ENCODE peak calls at places on chromosomes 4 and X, in four cellular contexts. D, K, R and M are unnamed samples.

GRCh38 chrX:71652405-71652804 is 14.9 kb upstream of the LOC101059915 start:
- DNase-seq in D (peak; percentile 41), K (no peak), R (peak; percentile 57), M (peak; percentile 71)

GRCh38 chr4:121428721-121429120 is 47.9 kb upstream of the QRFPR start:
- DNase-seq in D (no peak), K (no peak), R (peak; percentile 60), M (no peak)

GRCh38 chr4:78092850-78093249 is 35.7 kb downstream of the FRAS1 start:
- DNase-seq in D (no peak), K (no peak), R (no peak), M (no peak)

GRCh38 chr4:55010550-55010949 is 114.8 kb downstream of the KDR start:
- DNase-seq in D (no peak), K (no peak), R (no peak), M (no peak)

GRCh38 chr4:6918345-6918744 is 8.7 kb downstream of the TBC1D14 start:
- DNase-seq in D (no peak), K (no peak), R (no peak), M (no peak)

GRCh38 chr4:139530833-139531427 is 25.1 kb downstream of the SETD7 start:
- DNase-seq in D (peak; percentile 59), K (no peak), R (peak; percentile 42), M (peak; percentile 51)

GRCh38 chr4:54227261-54228063 is 1.6 kb upstream of the PDGFRA start:
- DNase-seq in D (no peak), K (no peak), R (peak; percentile 86), M (no peak)

GRCh38 chr4:154560824-154561231 is 2.0 kb upstream of the FGB start:
- DNase-seq in D (no peak), K (no peak), R (peak; percentile 32), M (no peak)

GRCh38 chr4:5979981-5980380 is 38.2 kb downstream of the C4orf50 start:
- DNase-seq in D (no peak), K (no peak), R (no peak), M (no peak)

GRCh38 chr4:94341468-94341867 is 1.2 kb downstream of the HPGDS start:
- DNase-seq in D (no peak), K (no peak), R (peak; percentile 26), M (no peak)

GRCh38 chr4:26140150-26140898 is 180.5 kb upstream of the RBPJ start:
- DNase-seq in D (no peak), K (no peak), R (peak; percentile 66), M (no peak)

GRCh38 chr4:170990989-170991589 is 822.1 kb upstream of the GALNTL6 start:
- DNase-seq in D (peak; percentile 42), K (peak; percentile 5), R (no peak), M (peak; percentile 67)

GRCh38 chr4:138875886-138876608 is 139.5 kb upstream of the NOCT start:
- DNase-seq in D (no peak), K (no peak), R (peak; percentile 37), M (no peak)

GRCh38 chr4:100317032-100317864 is 127.0 kb upstream of the DDIT4L start:
- DNase-seq in D (no peak), K (no peak), R (peak; percentile 20), M (no peak)

GRCh38 chrX:63281465-63281864 is 69.7 kb downstream of the SPIN4 start:
- DNase-seq in D (no peak), K (no peak), R (no peak), M (no peak)

GRCh38 chrX:41409006-41409405 is 38.1 kb upstream of the NYX start:
- DNase-seq in D (no peak), K (no peak), R (no peak), M (no peak)

GRCh38 chrX:31236231-31236630 is 164.4 kb upstream of the FTHL17 start:
- DNase-seq in D (no peak), K (no peak), R (no peak), M (no peak)

GRCh38 chr4:147526272-147526654 is 45.4 kb downstream of the EDNRA start:
- DNase-seq in D (no peak), K (no peak), R (no peak), M (peak; percentile 35)

GRCh38 chrX:40096395-40097091 is 1.2 kb downstream of the BCOR start:
- DNase-seq in D (peak; percentile 53), K (no peak), R (peak; percentile 39), M (peak; percentile 72)

GRCh38 chr4:139282375-139283075 is 2.5 kb upstream of the MGARP start:
- DNase-seq in D (no peak), K (no peak), R (no peak), M (no peak)

GRCh38 chrX:23548164-23548563 is 119.1 kb upstream of the PRDX4 start:
- DNase-seq in D (no peak), K (no peak), R (no peak), M (no peak)

GRCh38 chrX:13256562-13256961 is 63.3 kb downstream of the ATXN3L start:
- DNase-seq in D (no peak), K (no peak), R (no peak), M (peak; percentile 52)
- TF ChIP-seq CTCF in D (no peak), K (no peak), R (no peak), M (no peak)

GRCh38 chrX:115892056-115892708 is 278.4 kb upstream of the AGTR2 start:
- DNase-seq in D (peak; percentile 27), K (no peak), R (no peak), M (no peak)
- H3K4me3 ChIP-seq in D (no peak overlapping the region), K (no peak overlapping the region), R (no peak overlapping the region), M (no peak overlapping the region)

GRCh38 chrX:45907776-45908175 is 637.4 kb downstream of the ZNF674 start:
- DNase-seq in D (no peak), K (no peak), R (no peak), M (no peak)

GRCh38 chrX:45912316-45912715 is 632.9 kb downstream of the ZNF674 start:
- DNase-seq in D (no peak), K (no peak), R (no peak), M (no peak)
- TF ChIP-seq CTCF in D (no peak), K (no peak), R (no peak), M (no peak)

DNA sequence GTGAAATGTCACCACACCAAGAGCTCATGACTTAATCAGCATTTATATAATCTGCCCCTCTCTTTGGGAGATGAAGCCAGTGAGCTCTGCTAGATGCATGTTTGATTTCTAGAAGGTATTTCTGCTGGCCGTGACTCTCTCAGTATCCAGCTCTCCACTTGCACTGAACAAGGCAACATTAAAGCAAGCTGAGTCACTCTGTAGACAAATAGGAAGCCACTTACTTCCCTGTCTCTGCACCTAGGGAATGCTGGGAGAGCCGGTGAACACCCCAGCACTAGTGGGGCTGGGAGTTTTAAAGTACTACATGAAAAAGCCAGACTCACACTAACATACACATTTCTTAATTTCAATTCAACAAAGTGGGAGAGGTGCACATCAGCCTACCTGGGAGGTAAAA is 79.2 kb downstream of the MID1IP1 start:
- DNase-seq in D (peak; percentile 29), K (no peak), R (no peak), M (no peak)
- H3K4me3 ChIP-seq in D (no peak overlapping the region), K (no peak overlapping the region), R (no peak overlapping the region), M (no peak overlapping the region)

GRCh38 chrX:115988825-115989224 is 181.7 kb upstream of the AGTR2 start:
- DNase-seq in D (no peak), K (no peak), R (peak; percentile 1), M (peak; percentile 6)
- TF ChIP-seq CTCF in D (no peak), K (peak; percentile 33), R (no peak), M (peak; percentile 18)

DNA sequence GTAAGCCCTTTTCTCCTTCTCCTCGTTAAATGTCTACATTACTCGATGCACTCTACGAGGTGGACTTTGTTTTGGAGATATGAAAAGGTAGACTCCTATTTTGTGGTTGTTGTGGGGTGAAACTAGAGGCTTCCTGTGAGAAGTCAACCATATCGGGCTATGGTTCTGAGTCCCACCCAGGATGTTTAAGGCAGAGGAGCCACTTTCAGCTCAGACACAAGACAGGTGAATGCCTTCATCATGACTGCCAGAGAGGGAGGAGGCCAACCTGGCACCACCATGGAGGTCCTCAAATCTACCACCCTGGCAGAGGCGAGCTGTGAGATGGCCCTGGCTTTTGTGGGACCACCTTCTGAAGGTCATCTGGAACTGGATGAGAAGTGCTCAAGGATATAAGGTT is 154.4 kb upstream of the KLF3 start:
- DNase-seq in D (no peak), K (no peak), R (no peak), M (peak; percentile 65)
- H3K4me3 ChIP-seq in D (no peak overlapping the region), K (no peak overlapping the region), R (no peak overlapping the region), M (no peak overlapping the region)

GRCh38 chr4:145639281-145639680 is 20.1 kb downstream of the MMAA start:
- DNase-seq in D (no peak), K (no peak), R (no peak), M (no peak)
- TF ChIP-seq CTCF in D (no peak), K (no peak), R (no peak), M (no peak)